ENCODE peak calls at places on chromosomes 13 and 19, in five cellular contexts. M is MCF 10A, K is non-pigmented ciliary epithelial cell, Z is HAP-1, C is HCT116. G is an unnamed sample.

GRCh38 chr13:55500694-55501093 is 1640.0 kb upstream of the PRR20A start:
- DNase-seq in M (no peak), Z (no peak), C (no peak), K (no peak), G (no peak)

GRCh38 chr13:46389985-46390384 is 2.9 kb upstream of the RUBCNL start:
- DNase-seq in Z (peak; percentile 41), K (no peak), C (no peak), M (no peak), G (no peak)

GRCh38 chr19:17156947-17157302 is 58.2 kb upstream of the USE1 start:
- DNase-seq in M (no peak), K (no peak), Z (no peak), C (no peak), G (no peak)

GRCh38 chr13:35894636-35895035 is 236.5 kb downstream of the DCLK1 start:
- DNase-seq in Z (no peak), C (no peak), M (no peak), K (no peak), G (no peak)

GRCh38 chr19:37963190-37963947 is 56.4 kb downstream of the SIPA1L3 start:
- DNase-seq in Z (no peak), C (no peak), M (no peak), K (no peak), G (no peak)

GRCh38 chr19:10773969-10774368 is 56.1 kb downstream of the DNM2 start:
- DNase-seq in C (no peak), Z (no peak), K (no peak), M (no peak), G (no peak)

GRCh38 chr13:110444226-110444653 is 117.3 kb downstream of the RAB20 start:
- DNase-seq in C (peak; percentile 8), Z (no peak), K (no peak), M (peak; percentile 29), G (no peak)

GRCh38 chr13:98653471-98653985 is 76.6 kb upstream of the STK24 start:
- DNase-seq in K (peak; percentile 43), Z (peak; percentile 87), M (peak; percentile 85), C (peak; percentile 85), G (peak; percentile 61)

GRCh38 chr19:58182577-58182988 is 278 bp upstream of the ZNF274 start:
- DNase-seq in Z (no peak), K (no peak), C (no peak), M (no peak), G (no peak)

GRCh38 chr13:78786399-78786879 is 127.5 kb upstream of the OBI1 start:
- DNase-seq in C (no peak), Z (no peak), K (no peak), M (no peak), G (no peak)

GRCh38 chr19:1235625-1236538 is 1.9 kb downstream of the CBARP start:
- DNase-seq in M (no peak), K (no peak), C (no peak), Z (no peak), G (no peak)

GRCh38 chr13:32647926-32648325 is 61.7 kb downstream of the PDS5B start:
- DNase-seq in M (no peak), Z (no peak), C (no peak), K (no peak), G (no peak)

GRCh38 chr19:18173054-18173571 is 500 bp upstream of the IFI30 start:
- DNase-seq in C (no peak), M (no peak), K (no peak), Z (no peak), G (no peak)

GRCh38 chr13:98476538-98476966 is 100.4 kb downstream of the STK24 start:
- DNase-seq in Z (no peak), M (peak; percentile 87), K (peak; percentile 72), C (peak; percentile 64), G (peak; percentile 62)

GRCh38 chr19:10517760-10518443 is 655 bp upstream of the S1PR5 start:
- DNase-seq in Z (peak; percentile 81), M (no peak), K (no peak), C (no peak), G (no peak)

GRCh38 chr19:18384775-18385174 is 1.2 kb upstream of the GDF15 start:
- DNase-seq in K (no peak), C (no peak), Z (no peak), M (no peak), G (no peak)

GRCh38 chr19:50204081-50204428 is 633 bp downstream of the MYH14 start:
- DNase-seq in Z (no peak), M (no peak), C (no peak), K (no peak), G (no peak)

GRCh38 chr19:18898533-18899408 is 2.8 kb upstream of the CERS1 start:
- DNase-seq in K (no peak), C (no peak), M (no peak), Z (no peak), G (no peak)

GRCh38 chr13:46296920-46297319 is 85.2 kb downstream of the LRRC63 start:
- DNase-seq in M (peak; percentile 85), K (peak; percentile 49), Z (no peak), C (peak; percentile 19), G (no peak)

GRCh38 chr19:8017808-8018207 is 12.4 kb upstream of the ELAVL1 start:
- DNase-seq in K (no peak), Z (peak; percentile 57), M (no peak), C (no peak), G (no peak)

G was measured in retinal pigment epithelial cell.